ENCODE peak calls at places on chromosomes 12 and 14, in five cellular contexts. One of them, this sample, is unnamed. For H3K36me3, the result is how much of the 10 kb centered on the place peaks cover.

GRCh38 chr12:121753844-121754264 is 39.6 kb downstream of the RHOF start:
- DNase-seq in mammary epithelial cell: no peak
- DNase-seq in MM.1S: no peak
- DNase-seq in H1: no peak
- DNase-seq in endothelial cell of umbilical vein: no peak
- DNase-seq in this sample: no peak

GRCh38 chr12:108702534-108702933 is 28.8 kb downstream of the CORO1C start:
- DNase-seq in mammary epithelial cell: no peak
- DNase-seq in MM.1S: no peak
- DNase-seq in H1: no peak
- DNase-seq in endothelial cell of umbilical vein: no peak
- DNase-seq in this sample: no peak

GRCh38 chr12:26097046-26097878 is 27.6 kb downstream of the BHLHE41 start:
- DNase-seq in mammary epithelial cell: peak
- DNase-seq in MM.1S: peak
- DNase-seq in H1: no peak
- DNase-seq in endothelial cell of umbilical vein: peak
- DNase-seq in this sample: no peak

GRCh38 chr12:117049295-117049694 is 49.9 kb downstream of the TESC start:
- DNase-seq in mammary epithelial cell: no peak
- DNase-seq in MM.1S: no peak
- DNase-seq in H1: no peak
- DNase-seq in endothelial cell of umbilical vein: no peak
- DNase-seq in this sample: no peak

GRCh38 chr12:114018669-114019068 is 52.5 kb upstream of the RBM19 start:
- DNase-seq in mammary epithelial cell: peak
- DNase-seq in MM.1S: no peak
- DNase-seq in H1: no peak
- DNase-seq in endothelial cell of umbilical vein: no peak
- DNase-seq in this sample: no peak

GRCh38 chr12:3172124-3173007 is 95.2 kb downstream of the TSPAN9 start:
- DNase-seq in mammary epithelial cell: no peak
- DNase-seq in MM.1S: no peak
- DNase-seq in H1: no peak
- DNase-seq in endothelial cell of umbilical vein: no peak
- DNase-seq in this sample: no peak

GRCh38 chr12:56724989-56725722 is at the start of gene NACA:
- DNase-seq in mammary epithelial cell: peak
- DNase-seq in MM.1S: peak
- DNase-seq in H1: peak
- DNase-seq in endothelial cell of umbilical vein: peak
- DNase-seq in this sample: peak

GRCh38 chr14:55926007-55926406 is 192.2 kb upstream of the PELI2 start:
- DNase-seq in mammary epithelial cell: no peak
- DNase-seq in MM.1S: no peak
- DNase-seq in H1: no peak
- DNase-seq in endothelial cell of umbilical vein: no peak
- DNase-seq in this sample: no peak

GRCh38 chr14:24398943-24399801 is at the start of gene NYNRIN:
- DNase-seq in mammary epithelial cell: no peak
- DNase-seq in MM.1S: no peak
- DNase-seq in H1: no peak
- DNase-seq in endothelial cell of umbilical vein: peak
- DNase-seq in this sample: no peak

GRCh38 chr14:30450620-30451019 is 108.3 kb upstream of the G2E3 start:
- DNase-seq in mammary epithelial cell: peak
- DNase-seq in MM.1S: no peak
- DNase-seq in H1: no peak
- DNase-seq in endothelial cell of umbilical vein: no peak
- DNase-seq in this sample: no peak

GRCh38 chr12:9906888-9907287 is 25.3 kb downstream of the CLEC2A start:
- DNase-seq in mammary epithelial cell: peak
- DNase-seq in MM.1S: no peak
- DNase-seq in H1: no peak
- DNase-seq in endothelial cell of umbilical vein: no peak
- DNase-seq in this sample: no peak

GRCh38 chr12:38159092-38159551 is 157.5 kb upstream of the ALG10B start:
- DNase-seq in mammary epithelial cell: no peak
- DNase-seq in MM.1S: no peak
- DNase-seq in H1: no peak
- DNase-seq in endothelial cell of umbilical vein: no peak
- DNase-seq in this sample: no peak

GRCh38 chr12:94327819-94328218 is 131.8 kb downstream of the CEP83 start:
- DNase-seq in mammary epithelial cell: peak
- DNase-seq in MM.1S: no peak
- DNase-seq in H1: no peak
- DNase-seq in endothelial cell of umbilical vein: no peak
- DNase-seq in this sample: no peak

GRCh38 chr14:75127903-75128595 is 1.2 kb upstream of the NEK9 start:
- DNase-seq in mammary epithelial cell: no peak
- DNase-seq in MM.1S: no peak
- DNase-seq in H1: no peak
- DNase-seq in endothelial cell of umbilical vein: peak
- DNase-seq in this sample: no peak

GRCh38 chr14:104429291-104429861 is 150.2 kb upstream of the C14orf180 start:
- DNase-seq in mammary epithelial cell: no peak
- DNase-seq in MM.1S: no peak
- DNase-seq in H1: no peak
- DNase-seq in endothelial cell of umbilical vein: no peak
- DNase-seq in this sample: no peak

GRCh38 chr14:103296007-103296406 is 38.0 kb upstream of the EIF5 start:
- DNase-seq in mammary epithelial cell: peak
- DNase-seq in MM.1S: no peak
- DNase-seq in H1: no peak
- DNase-seq in endothelial cell of umbilical vein: peak
- DNase-seq in this sample: no peak

GRCh38 chr12:89529738-89530137 is 3.9 kb upstream of the POC1B start:
- DNase-seq in mammary epithelial cell: peak
- DNase-seq in MM.1S: peak
- DNase-seq in H1: no peak
- DNase-seq in endothelial cell of umbilical vein: peak
- DNase-seq in this sample: no peak

GRCh38 chr12:57142121-57142520 is 5.3 kb downstream of the LRP1-AS start:
- DNase-seq in mammary epithelial cell: no peak
- DNase-seq in MM.1S: no peak
- DNase-seq in H1: no peak
- DNase-seq in endothelial cell of umbilical vein: no peak
- DNase-seq in this sample: no peak

GRCh38 chr12:53105256-53105655 is 2.0 kb downstream of the SOAT2 start:
- DNase-seq in mammary epithelial cell: no peak
- DNase-seq in MM.1S: no peak
- DNase-seq in H1: no peak
- DNase-seq in endothelial cell of umbilical vein: no peak
- DNase-seq in this sample: no peak

GRCh38 chr14:102020058-102020971 is 55.9 kb downstream of the DYNC1H1 start:
- DNase-seq in mammary epithelial cell: peak
- DNase-seq in MM.1S: no peak
- DNase-seq in H1: no peak
- DNase-seq in endothelial cell of umbilical vein: no peak
- DNase-seq in this sample: no peak

GRCh38 chr14:62001988-62002387 is 239.8 kb downstream of the SNAPC1 start:
- DNase-seq in mammary epithelial cell: no peak
- DNase-seq in MM.1S: no peak
- DNase-seq in H1: no peak
- DNase-seq in endothelial cell of umbilical vein: peak
- DNase-seq in this sample: no peak

GRCh38 chr14:99649219-99649618 is 4.3 kb downstream of the HHIPL1 start:
- DNase-seq in mammary epithelial cell: peak
- DNase-seq in MM.1S: no peak
- DNase-seq in H1: no peak
- DNase-seq in endothelial cell of umbilical vein: no peak
- DNase-seq in this sample: no peak

GRCh38 chr12:109677323-109677722 is 36.3 kb upstream of the FAM222A start:
- DNase-seq in mammary epithelial cell: no peak
- DNase-seq in MM.1S: no peak
- DNase-seq in H1: no peak
- DNase-seq in endothelial cell of umbilical vein: no peak
- DNase-seq in this sample: no peak

GRCh38 chr14:56687123-56687522 is 107.5 kb downstream of the TMEM260 start:
- DNase-seq in mammary epithelial cell: peak
- DNase-seq in MM.1S: no peak
- DNase-seq in H1: no peak
- DNase-seq in endothelial cell of umbilical vein: no peak
- DNase-seq in this sample: no peak

GRCh38 chr14:90274808-90275454 is 18.6 kb downstream of the PSMC1 start:
- DNase-seq in mammary epithelial cell: peak
- DNase-seq in MM.1S: no peak
- DNase-seq in H1: no peak
- DNase-seq in endothelial cell of umbilical vein: peak
- DNase-seq in this sample: no peak

GRCh38 chr12:124408822-124409517 is 114.1 kb downstream of the RFLNA start:
- DNase-seq in mammary epithelial cell: no peak
- DNase-seq in MM.1S: no peak
- DNase-seq in H1: no peak
- DNase-seq in endothelial cell of umbilical vein: no peak
- DNase-seq in this sample: no peak

GRCh38 chr14:64762044-64763034 is 58.1 kb downstream of the PLEKHG3 start:
- DNase-seq in mammary epithelial cell: peak
- DNase-seq in MM.1S: no peak
- DNase-seq in H1: no peak
- DNase-seq in endothelial cell of umbilical vein: peak
- DNase-seq in this sample: no peak

GRCh38 chr12:51895378-51896135 is 7.7 kb downstream of the ANKRD33 start:
- DNase-seq in mammary epithelial cell: no peak
- DNase-seq in MM.1S: no peak
- DNase-seq in H1: no peak
- DNase-seq in endothelial cell of umbilical vein: no peak
- DNase-seq in this sample: no peak

GRCh38 chr12:43291516-43291915 is 260.5 kb downstream of the ADAMTS20 start:
- DNase-seq in mammary epithelial cell: no peak
- DNase-seq in MM.1S: no peak
- DNase-seq in H1: no peak
- DNase-seq in endothelial cell of umbilical vein: peak
- DNase-seq in this sample: no peak

GRCh38 chr12:132761032-132761910 is at the start of gene ANKLE2:
- DNase-seq in mammary epithelial cell: peak
- DNase-seq in MM.1S: peak
- DNase-seq in H1: no peak
- DNase-seq in endothelial cell of umbilical vein: peak
- DNase-seq in this sample: no peak

GRCh38 chr14:21990116-21990515 is 316.5 kb upstream of the OR4E1 start:
- DNase-seq in mammary epithelial cell: peak
- DNase-seq in MM.1S: peak
- DNase-seq in H1: no peak
- DNase-seq in endothelial cell of umbilical vein: peak
- DNase-seq in this sample: no peak

GRCh38 chr12:77599782-77600491 is 230.8 kb upstream of the NAV3 start:
- DNase-seq in mammary epithelial cell: no peak
- DNase-seq in MM.1S: no peak
- DNase-seq in H1: no peak
- DNase-seq in endothelial cell of umbilical vein: no peak
- DNase-seq in this sample: no peak
- H3K27ac ChIP-seq in mammary epithelial cell: no peak
- H3K27ac ChIP-seq in MM.1S: no peak
- H3K27ac ChIP-seq in H1: no peak
- H3K27ac ChIP-seq in endothelial cell of umbilical vein: no peak
- H3K27ac ChIP-seq in this sample: no peak

GRCh38 chr14:50676814-50677516 is 8.9 kb upstream of the SAV1 start:
- DNase-seq in mammary epithelial cell: no peak
- DNase-seq in MM.1S: no peak
- DNase-seq in H1: no peak
- DNase-seq in endothelial cell of umbilical vein: no peak
- DNase-seq in this sample: no peak

GRCh38 chr14:50678163-50678562 is 10.1 kb upstream of the SAV1 start:
- DNase-seq in mammary epithelial cell: no peak
- DNase-seq in MM.1S: no peak
- DNase-seq in H1: no peak
- DNase-seq in endothelial cell of umbilical vein: no peak
- DNase-seq in this sample: no peak

GRCh38 chr14:50675597-50675996 is 7.5 kb upstream of the SAV1 start:
- DNase-seq in mammary epithelial cell: no peak
- DNase-seq in MM.1S: no peak
- DNase-seq in H1: no peak
- DNase-seq in endothelial cell of umbilical vein: no peak
- DNase-seq in this sample: no peak

GRCh38 chr14:50677527-50678063 is 9.5 kb upstream of the SAV1 start:
- DNase-seq in mammary epithelial cell: peak
- DNase-seq in MM.1S: no peak
- DNase-seq in H1: no peak
- DNase-seq in endothelial cell of umbilical vein: peak
- DNase-seq in this sample: no peak

DNA sequence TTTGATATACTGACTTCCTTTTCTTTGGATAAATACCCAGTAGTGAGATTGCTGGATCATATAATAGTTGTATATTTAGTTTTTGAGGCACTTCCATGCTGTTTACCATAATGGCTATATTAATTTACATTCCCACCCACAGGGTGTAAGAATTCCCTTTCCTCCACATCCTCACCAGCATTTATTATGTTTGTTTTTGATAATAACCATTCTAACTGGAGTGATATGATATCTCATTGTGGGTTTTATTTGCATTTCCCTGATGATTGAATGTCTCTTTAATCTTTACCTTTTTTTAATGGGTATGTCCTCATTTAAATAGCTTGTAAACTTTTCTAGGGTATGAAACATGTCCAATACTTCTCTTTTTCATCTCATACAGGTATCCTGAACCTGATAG is 11.6 kb upstream of the SAV1 start:
- DNase-seq in mammary epithelial cell: no peak
- DNase-seq in MM.1S: no peak
- DNase-seq in H1: no peak
- DNase-seq in endothelial cell of umbilical vein: no peak
- DNase-seq in this sample: no peak
- H3K36me3 ChIP-seq in mammary epithelial cell: under half
- H3K36me3 ChIP-seq in MM.1S: under half
- H3K36me3 ChIP-seq in H1: under half
- H3K36me3 ChIP-seq in endothelial cell of umbilical vein: under half
- H3K36me3 ChIP-seq in this sample: under half

DNA sequence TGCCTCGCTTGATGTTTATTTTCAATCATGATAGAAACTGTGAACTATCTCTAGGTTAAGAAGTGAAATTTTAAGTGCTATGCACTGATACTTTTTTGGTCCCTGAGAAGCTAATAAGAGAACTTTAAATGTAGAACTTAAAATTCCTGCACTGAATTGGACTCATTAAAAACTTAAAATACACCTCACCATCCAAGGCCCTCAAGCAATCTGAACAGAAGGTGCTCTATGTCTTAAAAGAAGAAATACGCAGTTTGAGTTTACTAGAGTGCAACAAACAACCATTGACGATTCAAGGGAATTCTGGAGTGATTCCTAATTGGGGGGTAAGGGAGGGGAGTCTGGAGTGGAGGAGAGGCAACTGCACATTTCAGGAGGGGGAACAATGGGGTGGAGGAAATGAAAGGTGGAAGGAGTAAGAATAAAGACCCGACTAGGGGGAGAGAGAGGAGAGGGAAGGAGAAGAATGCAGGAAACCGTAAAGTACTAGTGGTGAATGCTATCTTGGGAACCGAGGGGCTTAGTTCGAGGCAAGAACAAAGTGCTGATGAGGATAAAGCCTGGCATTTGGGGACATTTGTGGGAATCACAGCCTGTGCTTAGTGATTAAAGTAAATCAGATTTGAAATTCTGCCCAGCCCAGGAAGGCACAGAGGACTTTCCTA is 389.7 kb downstream of the AACS start:
- DNase-seq in mammary epithelial cell: no peak
- DNase-seq in MM.1S: no peak
- DNase-seq in H1: no peak
- DNase-seq in endothelial cell of umbilical vein: no peak
- DNase-seq in this sample: no peak
- H3K27ac ChIP-seq in mammary epithelial cell: no peak
- H3K27ac ChIP-seq in MM.1S: no peak
- H3K27ac ChIP-seq in H1: no peak
- H3K27ac ChIP-seq in endothelial cell of umbilical vein: no peak
- H3K27ac ChIP-seq in this sample: no peak

GRCh38 chr14:88597038-88597437 is 34.2 kb downstream of the ZC3H14 start:
- DNase-seq in mammary epithelial cell: no peak
- DNase-seq in MM.1S: no peak
- DNase-seq in H1: no peak
- DNase-seq in endothelial cell of umbilical vein: no peak
- DNase-seq in this sample: no peak
- H3K36me3 ChIP-seq in mammary epithelial cell: under half
- H3K36me3 ChIP-seq in MM.1S: under half
- H3K36me3 ChIP-seq in H1: under half
- H3K36me3 ChIP-seq in endothelial cell of umbilical vein: under half
- H3K36me3 ChIP-seq in this sample: under half

This sample was measured in esophagus squamous epithelium.